ENCODE peak calls at places on chromosomes 6 and 20, in six cellular contexts. I, P, B, V, U and N are unnamed samples.

GRCh38 chr20:19880256-19881079 is 122.4 kb downstream of the RIN2 start:
- DNase-seq in U (no peak), V (peak), I (no peak), B (peak), P (no peak), N (peak)

GRCh38 chr6:167918507-167919278 is 78.8 kb upstream of the KIF25 start:
- DNase-seq in P (no peak), B (no peak), V (no peak), U (no peak), I (no peak), N (no peak)

GRCh38 chr20:6007094-6007528 is 46.7 kb downstream of the LRRN4 start:
- DNase-seq in B (no peak), V (no peak), I (no peak), P (no peak), U (no peak), N (no peak)

GRCh38 chr20:8642247-8642646 is 426.6 kb upstream of the PLCB4 start:
- DNase-seq in I (no peak), U (no peak), B (no peak), P (no peak), V (no peak), N (no peak)

GRCh38 chr20:41872986-41873385 is 254.8 kb upstream of the CHD6 start:
- DNase-seq in B (no peak), V (no peak), I (no peak), U (no peak), P (no peak), N (no peak)

GRCh38 chr20:61046721-61047351 is 205.2 kb upstream of the CDH4 start:
- DNase-seq in V (no peak), P (no peak), I (no peak), U (no peak), B (no peak), N (no peak)

GRCh38 chr6:41578714-41579610 is 32.8 kb downstream of the FOXP4 start:
- DNase-seq in U (no peak), I (peak), P (no peak), B (no peak), V (no peak), N (no peak)

GRCh38 chr6:14984454-14984853 is 261.4 kb upstream of the JARID2 start:
- DNase-seq in P (no peak), V (no peak), B (peak), U (no peak), I (no peak), N (peak)

GRCh38 chr6:37283786-37284185 is 25.8 kb upstream of the TMEM217 start:
- DNase-seq in I (no peak), P (no peak), B (peak), U (no peak), V (peak), N (peak)

GRCh38 chr6:1856381-1856780 is 246.7 kb downstream of the FOXC1 start:
- DNase-seq in P (no peak), I (no peak), V (peak), B (peak), U (no peak), N (no peak)

GRCh38 chr6:447381-448165 is 56.0 kb downstream of the IRF4 start:
- DNase-seq in V (no peak), I (no peak), B (no peak), P (no peak), U (no peak), N (no peak)

GRCh38 chr6:34386316-34387137 is 5.9 kb downstream of the NUDT3 start:
- DNase-seq in B (peak), P (no peak), I (no peak), V (peak), U (no peak), N (peak)

GRCh38 chr6:117810269-117810668 is 96.8 kb upstream of the SLC35F1 start:
- DNase-seq in U (no peak), B (no peak), P (no peak), I (no peak), V (no peak), N (no peak)

GRCh38 chr20:61520761-61521460 is 268.9 kb downstream of the CDH4 start:
- DNase-seq in I (no peak), U (no peak), V (peak), P (no peak), B (peak), N (peak)

GRCh38 chr6:131555992-131556391 is 17.0 kb upstream of the ARG1 start:
- DNase-seq in P (no peak), B (no peak), U (no peak), V (no peak), I (no peak), N (no peak)

GRCh38 chr6:113830140-113830539 is 27.0 kb upstream of the MARCKS start:
- DNase-seq in B (no peak), U (no peak), P (no peak), I (no peak), V (peak), N (no peak)

GRCh38 chr20:34581341-34582189 is 23.0 kb downstream of the MAP1LC3A start:
- DNase-seq in B (peak), U (no peak), P (no peak), V (peak), I (no peak), N (peak)

GRCh38 chr6:12935637-12936036 is 219.1 kb downstream of the PHACTR1 start:
- DNase-seq in V (no peak), P (no peak), I (no peak), B (no peak), U (no peak), N (no peak)

GRCh38 chr6:100664274-100665040 is 199.7 kb upstream of the SIM1 start:
- DNase-seq in V (peak), P (no peak), U (no peak), I (no peak), B (peak), N (peak)

GRCh38 chr6:30814137-30815084 is 69.9 kb upstream of the DDR1 start:
- DNase-seq in U (no peak), V (peak), B (peak), I (no peak), P (peak), N (peak)

GRCh38 chr6:170522565-170523183 is 30.4 kb downstream of the PSMB1 start:
- DNase-seq in I (no peak), V (no peak), U (no peak), B (peak), P (no peak), N (peak)

GRCh38 chr6:159972506-159973268 is 3.8 kb downstream of the IGF2R start:
- DNase-seq in U (no peak), P (no peak), B (no peak), V (no peak), I (no peak), N (no peak)

GRCh38 chr6:8420031-8420588 is 15.2 kb downstream of the SLC35B3 start:
- DNase-seq in B (no peak), I (no peak), V (no peak), U (no peak), P (no peak), N (no peak)

GRCh38 chr20:36855241-36855657 is 20.7 kb upstream of the TLDC2 start:
- DNase-seq in P (no peak), B (no peak), V (no peak), U (no peak), I (no peak), N (no peak)

GRCh38 chr6:158870418-158870957 is 51.3 kb upstream of the EZR start:
- DNase-seq in P (peak), V (no peak), U (no peak), I (no peak), B (no peak), N (no peak)

GRCh38 chr6:24667378-24667803 is 514 bp downstream of the ACOT13 start:
- DNase-seq in P (no peak), B (peak), I (no peak), V (no peak), U (no peak), N (peak)

GRCh38 chr6:408599-409102 is 17.1 kb downstream of the IRF4 start:
- DNase-seq in V (peak), B (peak), P (no peak), I (peak), U (no peak), N (peak)

GRCh38 chr6:57162008-57162407 is 10.1 kb upstream of the BAG2 start:
- DNase-seq in B (no peak), I (no peak), P (no peak), U (no peak), V (no peak), N (no peak)

GRCh38 chr6:142833054-142833453 is 111.9 kb downstream of the HIVEP2 start:
- DNase-seq in I (no peak), V (peak), B (peak), P (no peak), U (no peak), N (peak)

GRCh38 chr20:57391439-57392129 is 388 bp downstream of the RBM38 start:
- DNase-seq in B (no peak), V (no peak), P (peak), I (no peak), U (peak), N (peak)

GRCh38 chr20:58623579-58624473 is 27.3 kb upstream of the STX16 start:
- DNase-seq in V (peak), P (no peak), U (no peak), B (peak), I (peak), N (peak)

GRCh38 chr6:24394777-24395437 is 7.8 kb upstream of the MRS2 start:
- DNase-seq in U (no peak), V (peak), B (peak), P (no peak), I (no peak), N (peak)

DNA sequence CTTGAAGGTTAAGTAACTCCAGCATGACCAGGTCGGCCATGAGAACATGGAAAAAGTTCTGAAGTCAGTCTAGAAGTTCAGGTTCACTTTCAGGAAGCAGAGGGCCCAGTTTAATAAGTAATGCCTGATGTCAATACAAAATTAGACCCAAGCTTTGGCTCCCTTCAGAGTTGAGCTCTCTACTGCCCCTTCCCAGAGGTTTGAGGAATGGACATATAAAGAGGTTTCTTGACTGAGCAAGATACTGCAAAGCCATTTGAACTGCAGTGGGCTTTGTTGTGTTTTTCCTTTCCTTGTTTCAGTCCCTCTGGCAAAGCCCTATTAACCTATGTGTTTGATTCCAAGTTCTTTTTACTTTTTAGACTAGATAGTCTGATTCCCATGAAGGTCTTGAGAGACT is 97.8 kb upstream of the PREP start:
- DNase-seq in U (no peak), I (no peak), B (no peak), P (no peak), V (no peak), N (no peak)
- TF ChIP-seq CTCF in U (no peak), I (no peak), B (no peak), P (no peak), V (no peak), N (no peak)

GRCh38 chr6:21305827-21306469 is 287.6 kb upstream of the SOX4 start:
- DNase-seq in I (no peak), V (peak), B (peak), P (no peak), U (no peak), N (peak)
- TF ChIP-seq CTCF in I (peak), V (no peak), B (peak), P (no peak), U (no peak), N (peak)

GRCh38 chr20:44932916-44933315 is 23.1 kb downstream of the PABPC1L start:
- DNase-seq in I (no peak), U (no peak), V (no peak), P (no peak), B (no peak), N (no peak)

GRCh38 chr20:44928595-44928994 is 18.7 kb downstream of the PABPC1L start:
- DNase-seq in P (no peak), B (no peak), V (no peak), U (no peak), I (no peak), N (no peak)

GRCh38 chr20:44936510-44936909 is 23.7 kb downstream of the TOMM34 start:
- DNase-seq in I (no peak), V (no peak), P (no peak), U (no peak), B (no peak), N (no peak)

GRCh38 chr20:44930517-44931168 is 20.8 kb downstream of the PABPC1L start:
- DNase-seq in B (no peak), V (no peak), U (no peak), P (no peak), I (no peak), N (no peak)

GRCh38 chr20:44931911-44932310 is 22.1 kb downstream of the PABPC1L start:
- DNase-seq in U (no peak), B (no peak), I (no peak), P (no peak), V (no peak), N (no peak)
- TF ChIP-seq CTCF in U (no peak), B (no peak), I (no peak), P (no peak), V (no peak), N (no peak)

GRCh38 chr20:38175221-38176030 is 10.4 kb upstream of the TGM2 start:
- DNase-seq in B (no peak), V (no peak), I (no peak), U (no peak), P (no peak), N (no peak)
- TF ChIP-seq CTCF in B (no peak), V (no peak), I (no peak), U (no peak), P (no peak), N (no peak)

GRCh38 chr6:44100088-44100550 is 27.1 kb downstream of the MRPL14 start:
- DNase-seq in I (peak), P (no peak), B (peak), U (no peak), V (no peak), N (no peak)
- TF ChIP-seq CTCF in I (peak), P (peak), B (peak), U (peak), V (peak), N (peak)

GRCh38 chr20:4949833-4950178 is 51.5 kb downstream of the SLC23A2 start:
- DNase-seq in U (no peak), B (peak), P (peak), I (no peak), V (peak), N (peak)
- TF ChIP-seq CTCF in U (peak), B (peak), P (peak), I (peak), V (peak), N (peak)

GRCh38 chr20:62843656-62844055 is 18.0 kb downstream of the TCFL5 start:
- DNase-seq in U (no peak), B (no peak), P (no peak), I (no peak), V (no peak), N (no peak)
- TF ChIP-seq CTCF in U (no peak), B (no peak), P (no peak), I (no peak), V (no peak), N (no peak)

GRCh38 chr20:35830264-35830663 is 58.4 kb downstream of the PHF20 start:
- DNase-seq in U (no peak), I (no peak), B (no peak), V (no peak), P (no peak), N (no peak)

GRCh38 chr20:35831029-35831428 is 59.2 kb downstream of the PHF20 start:
- DNase-seq in B (peak), V (peak), I (no peak), U (no peak), P (no peak), N (peak)

GRCh38 chr20:35833271-35833670 is 61.5 kb downstream of the PHF20 start:
- DNase-seq in P (no peak), B (no peak), I (no peak), V (no peak), U (no peak), N (no peak)

GRCh38 chr20:35828916-35829315 is 57.1 kb downstream of the PHF20 start:
- DNase-seq in P (no peak), U (no peak), V (no peak), B (no peak), I (no peak), N (no peak)

DNA sequence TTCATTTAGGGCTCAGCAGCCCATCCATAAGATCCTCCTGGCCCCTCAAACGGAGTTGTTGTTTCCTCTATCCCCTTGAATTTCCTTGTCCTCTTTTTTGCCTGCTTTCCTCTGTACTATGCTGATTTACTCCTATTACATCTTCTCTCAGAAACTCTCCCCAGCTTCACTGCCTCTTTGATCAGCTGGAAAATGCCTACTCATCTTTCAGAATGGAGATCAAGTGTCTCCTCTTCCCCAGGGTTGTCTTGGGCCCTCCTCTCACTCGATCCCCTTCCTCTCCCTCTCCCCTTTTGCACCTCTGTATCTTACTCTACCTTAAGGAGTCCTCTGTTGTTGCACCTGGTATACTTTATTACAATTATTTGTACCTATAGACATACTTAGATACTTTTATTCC is 60.2 kb downstream of the PHF20 start:
- DNase-seq in I (no peak), V (no peak), B (no peak), P (no peak), U (no peak), N (no peak)
- TF ChIP-seq CTCF in I (no peak), V (no peak), B (no peak), P (no peak), U (no peak), N (no peak)